ENCODE peak calls at places on chromosomes 7 and 10, in four cellular contexts. U is GM23338, M is suprapubic skin, R is Panc1. I is an unnamed sample.

GRCh38 chr7:29977926-29978652 is 11.5 kb downstream of the SCRN1 start:
- DNase-seq in M (no peak), R (no peak), U (peak), I (no peak)

GRCh38 chr10:127720142-127720541 is 16.8 kb upstream of the FOXI2 start:
- DNase-seq in M (no peak), R (no peak), U (no peak), I (no peak)

GRCh38 chr7:155213955-155214327 is 83.7 kb upstream of the INSIG1 start:
- DNase-seq in U (no peak), M (peak), R (no peak), I (no peak)

GRCh38 chr10:86074294-86074693 is 292.3 kb downstream of the GRID1 start:
- DNase-seq in M (no peak), R (no peak), U (no peak), I (no peak)

GRCh38 chr7:95404316-95404715 is 8.1 kb upstream of the PON3 start:
- DNase-seq in R (no peak), M (no peak), U (no peak), I (no peak)

GRCh38 chr7:146123715-146124114 is 7.1 kb downstream of the CNTNAP2 start:
- DNase-seq in R (no peak), U (no peak), M (no peak), I (no peak)

GRCh38 chr7:891291-891690 is 14.9 kb downstream of the GET4 start:
- DNase-seq in M (no peak), R (no peak), U (no peak), I (no peak)

GRCh38 chr10:3623746-3624145 is 161.3 kb downstream of the KLF6 start:
- DNase-seq in M (no peak), U (peak), R (no peak), I (peak)

GRCh38 chr7:124777268-124777667 is 11.7 kb upstream of the GPR37 start:
- DNase-seq in R (no peak), U (no peak), M (no peak), I (no peak)

GRCh38 chr10:104548090-104548489 is 93.0 kb upstream of the SORCS3 start:
- DNase-seq in M (no peak), U (peak), R (no peak), I (no peak)

GRCh38 chr10:77079902-77080301 is 557.7 kb downstream of the KCNMA1 start:
- DNase-seq in R (no peak), M (no peak), U (no peak), I (no peak)

GRCh38 chr7:25361388-25361787 is 133.1 kb upstream of the NPVF start:
- DNase-seq in M (no peak), U (no peak), R (no peak), I (no peak)

GRCh38 chr7:94338921-94339371 is 55.7 kb upstream of the COL1A2 start:
- DNase-seq in M (no peak), U (no peak), R (no peak), I (no peak)

GRCh38 chr7:36761835-36762234 is 37.5 kb upstream of the AOAH start:
- DNase-seq in U (no peak), R (no peak), M (no peak), I (no peak)

GRCh38 chr10:101710064-101710695 is 15.2 kb upstream of the FBXW4 start:
- DNase-seq in M (no peak), R (no peak), U (peak), I (no peak)

GRCh38 chr7:144814326-144814725 is 21.5 kb downstream of the TPK1 start:
- DNase-seq in M (no peak), R (no peak), U (no peak), I (no peak)

GRCh38 chr10:132713421-132714095 is 72.4 kb downstream of the NKX6-2 start:
- DNase-seq in R (no peak), M (peak), U (no peak), I (peak)

GRCh38 chr7:11726251-11727155 is 105.5 kb downstream of the THSD7A start:
- DNase-seq in M (no peak), U (no peak), R (no peak), I (no peak)

GRCh38 chr10:101441539-101442455 is 87.8 kb downstream of the BTRC start:
- DNase-seq in U (peak), R (peak), M (no peak), I (no peak)

GRCh38 chr10:68154211-68154497 is 44.9 kb downstream of the MYPN start:
- DNase-seq in R (no peak), M (no peak), U (peak), I (no peak)

GRCh38 chr7:101567231-101567630 is 61.9 kb downstream of the MYL10 start:
- DNase-seq in U (peak), R (no peak), M (peak), I (no peak)

GRCh38 chr10:100737359-100738054 is 7.9 kb upstream of the PAX2 start:
- DNase-seq in R (no peak), U (peak), M (no peak), I (no peak)

GRCh38 chr10:88165849-88166271 is 302.4 kb downstream of the PTEN start:
- DNase-seq in U (no peak), M (no peak), R (no peak), I (no peak)

GRCh38 chr7:2570021-2570420 is 11.2 kb downstream of the IQCE start:
- DNase-seq in R (no peak), U (no peak), M (no peak), I (no peak)

GRCh38 chr10:117830832-117831231 is 215.9 kb downstream of the RAB11FIP2 start:
- DNase-seq in M (no peak), U (peak), R (no peak), I (no peak)

GRCh38 chr10:50739618-50740350 is at the start of gene ASAH2B:
- DNase-seq in R (peak), M (peak), U (peak), I (peak)

GRCh38 chr10:73742454-73742734 is 1.8 kb upstream of the SEC24C start:
- DNase-seq in M (no peak), U (no peak), R (no peak), I (no peak)

GRCh38 chr7:47577351-47577919 is 4.5 kb downstream of the TNS3 start:
- DNase-seq in U (no peak), R (no peak), M (no peak), I (no peak)

GRCh38 chr10:16756561-16757221 is 60.5 kb downstream of the RSU1 start:
- DNase-seq in U (no peak), M (no peak), R (no peak), I (no peak)

GRCh38 chr7:26103541-26104070 is 48.4 kb upstream of the NFE2L3 start:
- DNase-seq in M (no peak), R (no peak), U (no peak), I (no peak)

GRCh38 chr7:2707481-2707880 is 19.5 kb downstream of the AMZ1 start:
- DNase-seq in R (no peak), M (no peak), U (no peak), I (no peak)

GRCh38 chr10:100006241-100006886 is 3.4 kb downstream of the DNMBP start:
- DNase-seq in R (peak), M (no peak), U (no peak), I (no peak)

GRCh38 chr7:2757361-2757903 is 69.4 kb downstream of the AMZ1 start:
- DNase-seq in R (no peak), U (no peak), M (no peak), I (peak)

GRCh38 chr7:116145245-116145852 is 65.0 kb upstream of the TES start:
- DNase-seq in U (no peak), M (no peak), R (no peak), I (no peak)

GRCh38 chr7:54995631-54996340 is 23.0 kb upstream of the EGFR start:
- DNase-seq in M (no peak), R (peak), U (no peak), I (no peak)

GRCh38 chr7:129169171-129169643 is 19.2 kb upstream of the SMO start:
- DNase-seq in R (no peak), M (no peak), U (peak), I (no peak)

GRCh38 chr10:4781955-4782354 is 44.1 kb upstream of the AKR1E2 start:
- DNase-seq in U (no peak), R (no peak), M (no peak), I (no peak)

GRCh38 chr10:4778761-4779160 is 47.2 kb upstream of the AKR1E2 start:
- DNase-seq in R (no peak), U (no peak), M (no peak), I (no peak)

GRCh38 chr10:4780097-4780496 is 45.9 kb upstream of the AKR1E2 start:
- DNase-seq in M (no peak), R (no peak), U (no peak), I (no peak)

GRCh38 chr10:4776234-4776638 is 49.8 kb upstream of the AKR1E2 start:
- DNase-seq in R (no peak), M (no peak), U (no peak), I (no peak)

GRCh38 chr10:4780782-4781181 is 45.2 kb upstream of the AKR1E2 start:
- DNase-seq in U (no peak), M (no peak), R (no peak), I (no peak)
- TF ChIP-seq POLR2AphosphoS5 in U (no peak), M (no peak), R (no peak), I (no peak)

GRCh38 chr7:150986556-150986955 is 4.3 kb upstream of the NOS3 start:
- DNase-seq in M (no peak), U (no peak), R (no peak), I (no peak)

GRCh38 chr7:150990416-150991186 is at the start of gene NOS3:
- DNase-seq in U (peak), R (no peak), M (no peak), I (no peak)

GRCh38 chr7:150989456-150989855 is 1.4 kb upstream of the NOS3 start:
- DNase-seq in M (no peak), U (no peak), R (no peak), I (no peak)

GRCh38 chr7:150986099-150986512 is 4.7 kb upstream of the NOS3 start:
- DNase-seq in M (no peak), R (no peak), U (peak), I (no peak)

DNA sequence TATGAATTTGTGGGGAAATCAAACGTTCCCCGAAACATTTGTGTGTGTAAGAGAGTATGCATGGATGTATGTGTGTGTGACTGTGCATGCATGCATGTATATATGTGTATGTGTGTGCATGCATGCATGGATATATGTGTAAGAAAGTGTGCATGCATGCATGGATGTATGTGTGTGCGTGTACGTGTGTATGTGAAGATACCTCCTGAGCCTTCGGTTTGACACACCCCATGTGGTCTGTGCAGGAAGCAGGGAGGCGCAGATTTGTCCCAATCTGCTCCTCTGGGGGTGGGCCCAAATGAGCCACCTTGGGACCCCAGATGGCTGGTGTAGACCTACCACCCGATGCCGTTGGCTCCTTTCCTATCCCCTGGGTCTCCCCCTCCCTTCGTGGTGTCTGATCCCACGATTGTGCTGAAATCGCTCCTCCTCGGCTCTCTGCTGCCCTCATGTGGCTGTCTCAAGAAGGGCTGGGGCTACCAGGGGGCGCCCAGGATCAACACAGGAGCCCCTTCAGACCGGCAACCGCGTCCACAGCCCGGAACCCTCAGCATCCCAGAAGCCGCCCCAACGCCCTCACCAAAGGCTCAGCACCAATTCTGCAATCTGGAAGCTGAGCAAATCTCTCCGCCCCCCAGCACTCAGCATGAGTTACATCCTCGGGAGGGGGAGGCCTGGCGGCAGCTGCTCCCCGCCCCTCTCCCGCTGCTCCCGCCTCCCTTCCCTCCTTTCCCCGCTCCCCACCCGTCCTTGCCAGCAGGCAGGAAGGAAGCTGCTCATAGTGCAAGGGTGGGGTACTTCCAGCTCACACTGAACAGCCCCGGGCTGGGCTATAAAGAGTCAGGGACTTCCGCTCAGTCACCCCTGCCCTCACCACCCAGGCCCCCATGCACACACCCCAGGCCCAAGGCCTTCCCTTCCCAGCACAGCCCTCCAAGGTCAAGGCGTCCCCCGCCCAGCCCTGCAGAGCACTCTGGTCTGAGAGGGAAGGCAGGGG is 2.3 kb upstream of the NOS3 start:
- DNase-seq in U (peak), M (no peak), R (no peak), I (no peak)
- TF ChIP-seq POLR2AphosphoS5 in U (no peak), M (no peak), R (no peak), I (peak)

GRCh38 chr10:71330789-71331404 is 11.8 kb downstream of the SLC29A3 start:
- DNase-seq in R (no peak), M (no peak), U (no peak), I (no peak)

GRCh38 chr10:71323407-71323806 is 4.3 kb downstream of the SLC29A3 start:
- DNase-seq in M (no peak), U (peak), R (no peak), I (no peak)

GRCh38 chr10:71325258-71325657 is 6.2 kb downstream of the SLC29A3 start:
- DNase-seq in M (no peak), U (no peak), R (no peak), I (no peak)

GRCh38 chr10:71324743-71325142 is 5.7 kb downstream of the SLC29A3 start:
- DNase-seq in M (no peak), U (no peak), R (no peak), I (no peak)

GRCh38 chr10:71326464-71326881 is 7.4 kb downstream of the SLC29A3 start:
- DNase-seq in R (no peak), M (no peak), U (no peak), I (peak)
- TF ChIP-seq POLR2AphosphoS5 in R (no peak), M (no peak), U (no peak), I (no peak)

DNA sequence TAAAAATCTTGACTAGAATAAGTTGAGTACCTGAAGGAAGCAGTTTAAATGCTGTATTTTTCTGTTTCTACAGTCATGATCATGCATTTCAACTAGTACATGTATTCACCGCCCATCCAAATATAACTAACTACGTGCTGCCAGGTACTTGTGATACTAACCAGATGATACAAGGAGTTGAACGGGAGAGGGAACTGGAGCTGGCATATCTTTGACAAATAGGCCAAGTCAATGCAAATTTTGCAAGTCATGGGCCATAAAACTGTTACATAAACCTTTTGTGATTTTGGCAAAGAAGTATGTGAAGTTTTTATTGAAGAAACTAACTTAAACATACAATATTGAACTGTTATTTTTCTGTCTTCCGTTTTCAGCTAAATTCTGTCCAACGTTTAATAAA is 14.5 kb downstream of the NUP42 start:
- DNase-seq in R (no peak), U (no peak), M (no peak), I (no peak)
- TF ChIP-seq POLR2AphosphoS5 in R (no peak), U (no peak), M (no peak), I (no peak)

DNA sequence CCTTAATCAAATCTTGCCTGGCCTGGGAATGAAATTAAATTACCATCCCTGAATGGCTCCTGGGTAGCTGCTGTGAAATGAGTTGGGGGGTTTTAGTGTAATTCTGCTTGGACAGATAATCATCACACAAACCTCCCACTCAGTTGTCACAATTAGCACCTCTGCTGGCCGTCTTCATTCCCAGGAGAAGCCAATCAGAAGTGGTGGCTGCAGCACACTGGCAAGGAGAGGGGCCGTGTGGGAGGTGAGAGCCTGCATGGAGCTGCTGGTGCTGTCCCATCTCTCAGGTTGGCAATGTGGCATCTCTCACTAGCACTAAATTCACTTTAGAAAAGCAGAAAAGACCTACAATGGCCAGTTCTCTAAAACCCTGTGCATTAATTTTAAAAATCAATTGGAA is 92.5 kb downstream of the NT5C2 start:
- DNase-seq in M (no peak), U (no peak), R (no peak), I (no peak)
- TF ChIP-seq POLR2AphosphoS5 in M (no peak), U (no peak), R (no peak), I (no peak)

DNA sequence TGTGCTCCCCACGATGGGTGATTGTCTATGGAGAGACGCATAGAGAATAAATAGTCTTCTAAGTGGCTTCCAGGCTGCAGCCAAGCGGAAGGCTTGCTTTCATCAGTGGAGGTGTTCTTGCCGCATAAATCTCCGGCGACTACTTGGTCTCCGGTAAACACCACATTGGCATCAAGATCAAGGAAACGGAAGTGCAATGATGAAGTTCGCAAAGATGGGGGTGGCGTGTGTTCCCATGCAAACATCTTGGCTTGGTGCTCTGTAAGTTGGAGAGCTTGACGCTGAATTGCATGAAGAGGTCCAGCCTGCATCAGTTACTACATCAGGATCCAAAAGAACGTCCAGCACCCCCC is 182.1 kb upstream of the LYZL2 start:
- DNase-seq in M (no peak), R (no peak), U (no peak), I (no peak)
- TF ChIP-seq POLR2AphosphoS5 in M (no peak), R (no peak), U (no peak), I (peak)

GRCh38 chr10:97466755-97467154 is 20.8 kb downstream of the ZDHHC16 start:
- DNase-seq in U (no peak), M (no peak), R (no peak), I (no peak)

GRCh38 chr10:97465982-97466381 is 20.0 kb downstream of the ZDHHC16 start:
- DNase-seq in U (no peak), M (no peak), R (no peak), I (no peak)

GRCh38 chr10:97464226-97464625 is 18.3 kb downstream of the ZDHHC16 start:
- DNase-seq in R (no peak), M (no peak), U (no peak), I (no peak)

GRCh38 chr10:97462309-97462708 is 16.3 kb downstream of the ZDHHC16 start:
- DNase-seq in R (no peak), M (no peak), U (no peak), I (no peak)

DNA sequence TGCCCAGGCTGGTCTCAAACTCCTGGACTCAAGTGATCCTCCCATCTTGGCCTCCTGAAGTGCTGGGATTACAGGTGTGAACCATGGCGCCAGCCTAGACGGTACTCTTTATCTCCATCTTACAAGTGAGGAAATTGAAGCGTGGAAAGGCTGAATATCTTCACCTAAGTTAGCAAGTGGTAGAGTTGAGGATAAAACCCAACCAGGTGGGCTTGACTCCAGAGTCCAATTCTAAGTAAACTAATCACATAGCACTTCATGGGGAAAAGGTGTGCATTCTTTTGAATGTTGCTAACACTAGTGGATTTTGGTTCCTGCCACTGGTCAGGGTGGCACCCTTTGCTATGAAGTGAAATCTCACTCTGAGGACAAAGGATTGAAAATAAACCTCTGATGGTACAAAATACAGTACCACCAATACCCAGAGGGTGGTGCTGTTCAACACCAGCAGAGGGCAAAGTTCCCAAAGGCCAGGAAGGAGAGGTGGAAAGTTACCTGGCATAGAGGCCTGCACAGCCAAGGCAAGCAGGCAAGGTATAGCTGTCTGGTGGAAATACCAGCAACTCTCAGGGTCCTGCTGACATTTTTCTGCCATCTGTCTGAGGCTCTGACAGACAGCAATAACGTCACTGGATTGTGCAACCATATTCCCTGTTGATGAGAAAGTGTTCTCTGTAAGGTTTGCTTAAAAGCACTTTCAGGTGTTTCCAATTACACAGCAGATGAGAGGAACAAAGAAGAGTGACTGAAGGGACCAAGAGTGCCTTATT is 17.6 kb downstream of the ZDHHC16 start:
- DNase-seq in U (peak), M (no peak), R (peak), I (no peak)
- TF ChIP-seq POLR2AphosphoS5 in U (no peak), M (no peak), R (peak), I (peak)

I was measured in breast epithelium.